ENCODE peak calls at places on chromosomes 4 and X, in four cellular contexts. A, Q, C and J are unnamed samples.
A peak's percentile ranks its signal among the peaks of the same experiment; 100 is the strongest.

GRCh38 chrX:47191806-47192401 is 1.7 kb upstream of the UBA1 start:
- DNase-seq in A (no peak), Q (no peak), C (peak; percentile 42), J (no peak)

GRCh38 chr4:8866828-8867623 is 4.6 kb downstream of the HMX1 start:
- DNase-seq in Q (no peak), C (no peak), A (no peak), J (no peak)

GRCh38 chr4:73019462-73020047 is 50.0 kb downstream of the COX18 start:
- DNase-seq in Q (no peak), C (no peak), A (no peak), J (no peak)

GRCh38 chrX:80335062-80335830 is 85.0 kb upstream of the TENT5D start:
- DNase-seq in A (no peak), C (peak; percentile 61), Q (peak; percentile 4), J (no peak)

GRCh38 chrX:47218920-47219815 is 687 bp downstream of the CDK16 start:
- DNase-seq in A (peak; percentile 34), C (peak; percentile 83), Q (peak; percentile 47), J (no peak)

GRCh38 chrX:30831082-30831481 is 58.0 kb downstream of the TAB3 start:
- DNase-seq in C (no peak), A (no peak), Q (no peak), J (no peak)

GRCh38 chr4:14879643-14880042 is 122.6 kb upstream of the CPEB2 start:
- DNase-seq in A (no peak), C (no peak), Q (no peak), J (no peak)

GRCh38 chrX:39592776-39593175 is 505.0 kb downstream of the BCOR start:
- DNase-seq in A (no peak), C (no peak), Q (no peak), J (no peak)

GRCh38 chr4:157045507-157046127 is 30.3 kb upstream of the GLRB start:
- DNase-seq in Q (no peak), C (no peak), A (peak; percentile 5), J (peak; percentile 45)

GRCh38 chrX:153649178-153649914 is 2.3 kb downstream of the DUSP9 start:
- DNase-seq in C (peak; percentile 60), A (no peak), Q (peak; percentile 36), J (no peak)

GRCh38 chrX:20265726-20266681 is 705 bp downstream of the RPS6KA3 start:
- DNase-seq in Q (peak; percentile 22), A (no peak), C (peak; percentile 64), J (peak; percentile 25)

GRCh38 chr4:142815834-142816233 is 30.3 kb downstream of the INPP4B start:
- DNase-seq in C (no peak), A (no peak), Q (no peak), J (peak; percentile 24)

GRCh38 chr4:127777487-127777886 is 4.6 kb upstream of the HSPA4L start:
- DNase-seq in A (no peak), Q (no peak), C (no peak), J (no peak)

GRCh38 chr4:137641554-137641953 is 109.3 kb upstream of the PCDH18 start:
- DNase-seq in C (no peak), Q (no peak), A (no peak), J (no peak)

GRCh38 chrX:49260221-49260985 is 4.1 kb downstream of the FOXP3 start:
- DNase-seq in Q (peak; percentile 11), A (no peak), C (no peak), J (no peak)

GRCh38 chr4:173167793-173168395 is 717 bp upstream of the GALNT7 start:
- DNase-seq in Q (no peak), C (peak; percentile 46), A (no peak), J (no peak)

GRCh38 chrX:154036513-154036912 is 16.8 kb upstream of the IRAK1 start:
- DNase-seq in A (no peak), Q (no peak), C (no peak), J (no peak)

GRCh38 chr4:15001248-15001824 is 945 bp upstream of the CPEB2 start:
- DNase-seq in A (peak; percentile 68), C (peak; percentile 85), Q (peak; percentile 33), J (peak; percentile 77)

GRCh38 chr4:2793578-2793919 is 664 bp downstream of the SH3BP2 start:
- DNase-seq in Q (no peak), A (no peak), C (peak; percentile 67), J (no peak)

GRCh38 chrX:65644621-65645287 is 22.7 kb upstream of the MSN start:
- DNase-seq in C (peak; percentile 91), Q (peak; percentile 3), A (peak; percentile 39), J (peak; percentile 13)

GRCh38 chr4:124325676-124326075 is 386.9 kb downstream of the ANKRD50 start:
- DNase-seq in Q (no peak), A (no peak), C (no peak), J (no peak)

GRCh38 chr4:24248674-24249644 is 335.4 kb downstream of the DHX15 start:
- DNase-seq in C (peak; percentile 58), A (no peak), Q (no peak), J (no peak)

GRCh38 chr4:2259541-2260267 is 2.2 kb downstream of the MXD4 start:
- DNase-seq in C (peak; percentile 41), A (no peak), Q (no peak), J (no peak)

GRCh38 chrX:103175944-103176753 is 38.8 kb upstream of the BEX4 start:
- DNase-seq in Q (peak; percentile 46), C (peak; percentile 55), A (peak; percentile 9), J (peak; percentile 0)

GRCh38 chr4:33961751-33962150 is 2282.6 kb downstream of the ARAP2 start:
- DNase-seq in A (no peak), C (no peak), Q (no peak), J (no peak)

GRCh38 chr4:15378055-15378454 is 49.8 kb upstream of the C1QTNF7 start:
- DNase-seq in A (no peak), Q (no peak), C (no peak), J (no peak)

GRCh38 chr4:38085394-38086150 is 125.4 kb downstream of the PTTG2 start:
- DNase-seq in A (no peak), C (no peak), Q (no peak), J (no peak)
- H3K27ac ChIP-seq in A (no peak overlapping the region), C (no peak overlapping the region), Q (no peak overlapping the region), J (no peak overlapping the region)

DNA sequence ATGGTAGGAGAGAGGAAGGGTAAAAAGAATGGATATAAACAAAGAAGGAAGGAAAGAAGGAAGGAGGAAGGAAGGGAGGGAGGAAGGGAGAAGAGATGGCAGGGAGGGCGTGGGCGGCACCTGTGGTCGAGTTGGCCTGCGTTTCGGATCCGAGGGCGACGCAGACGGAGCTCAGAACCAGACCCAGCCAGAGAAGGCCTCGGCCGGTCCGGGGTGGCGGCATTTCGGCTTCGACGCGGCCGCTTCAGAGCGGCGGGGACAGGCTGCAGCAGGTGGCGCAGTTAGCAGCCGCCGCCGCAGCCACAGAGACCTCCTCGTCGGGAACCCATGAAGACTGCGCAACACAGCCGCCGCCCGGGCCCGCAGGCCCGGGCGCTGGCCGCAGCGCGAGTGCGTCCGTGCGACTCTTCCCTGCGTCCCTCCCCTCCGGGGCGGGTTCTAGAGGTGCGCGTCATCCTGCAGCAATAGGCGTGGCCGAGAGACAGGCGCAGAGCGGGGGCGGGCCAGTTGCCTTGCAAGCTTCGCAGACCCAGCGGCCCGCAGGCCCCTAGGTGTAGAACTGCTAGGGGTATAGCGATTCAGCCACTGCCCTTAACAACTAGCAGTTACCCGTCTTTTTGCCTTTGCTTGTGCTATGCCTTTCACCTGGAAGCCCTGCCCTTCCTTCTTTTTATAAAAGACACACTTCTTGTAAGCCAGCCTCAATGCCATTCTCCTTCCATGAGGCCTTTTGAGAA is at the start of gene IDS:
- DNase-seq in C (peak; percentile 93), Q (peak; percentile 87), A (peak; percentile 74), J (peak; percentile 56)
- H3K27ac ChIP-seq in C (peak within 1 kb of the TSS; percentile 87), Q (peak within 1 kb of the TSS; percentile 87), A (peak within 1 kb of the TSS; percentile 69), J (peak within 1 kb of the TSS; percentile 74)

GRCh38 chrX:72079607-72080006 is 52.1 kb downstream of the RTL5 start:
- DNase-seq in A (no peak), Q (no peak), C (no peak), J (no peak)
- H3K27ac ChIP-seq in A (no peak overlapping the region), Q (no peak overlapping the region), C (peak overlapping the region; percentile 41), J (no peak overlapping the region)

GRCh38 chrX:13121020-13121419 is 76.6 kb upstream of the FAM9C start:
- DNase-seq in A (no peak), C (no peak), Q (no peak), J (no peak)
- H3K27ac ChIP-seq in A (no peak overlapping the region), C (no peak overlapping the region), Q (no peak overlapping the region), J (no peak overlapping the region)